ENCODE peak calls at places on chromosomes 3 and 15, in ten cellular contexts. G is B cell; B is astrocyte of the hippocampus; P is C1 segment of cervical spinal cord; M is T1000; N is right lobe of liver; H is activated CD8-positive, alpha-beta memory T cell treated with anti-CD3 and anti-CD28 coated beads, Interleukin-2, amount 10 ng/mL, durations not matched to agents 7 days and 5 days; Y is GM19239; Z is NCI-H1048; A is 8988T. V is an unnamed sample.

GRCh38 chr3:115827494-115827893 is 204.2 kb downstream of the GAP43 start:
- DNase-seq in G (no peak), B (no peak), P (no peak), M (no peak), N (no peak), H (no peak), Y (no peak), Z (no peak), A (no peak), V (no peak)

GRCh38 chr15:84924074-84924700 is 39.7 kb downstream of the SLC28A1 start:
- DNase-seq in G (no peak), B (no peak), P (no peak), M (no peak), N (no peak), H (no peak), Y (no peak), Z (no peak), A (no peak), V (no peak)

GRCh38 chr3:44762170-44762677 is 630 bp downstream of the KIF15 start:
- DNase-seq in G (no peak), B (peak; percentile 12), P (no peak), M (no peak), N (no peak), H (no peak), Y (no peak), Z (no peak), A (no peak), V (no peak)

GRCh38 chr3:16849240-16849639 is 35.5 kb upstream of the PLCL2 start:
- DNase-seq in G (peak; percentile 81), B (peak; percentile 66), P (no peak), M (no peak), N (peak; percentile 57), H (peak; percentile 87), Y (peak; percentile 12), Z (peak; percentile 7), A (no peak), V (peak; percentile 72)

GRCh38 chr15:74616020-74616939 is 644 bp downstream of the CLK3 start:
- DNase-seq in G (peak; percentile 57), B (peak; percentile 77), P (peak; percentile 57), M (no peak), N (peak; percentile 92), H (peak; percentile 79), Y (no peak), Z (peak; percentile 24), A (peak; percentile 55), V (peak; percentile 77)

GRCh38 chr3:184749168-184749744 is 37.4 kb upstream of the MAGEF1 start:
- DNase-seq in G (no peak), B (no peak), P (no peak), M (no peak), N (no peak), H (no peak), Y (no peak), Z (no peak), A (no peak), V (no peak)

GRCh38 chr15:51687565-51687964 is 6.3 kb downstream of the SCG3 start:
- DNase-seq in G (no peak), B (no peak), P (no peak), M (no peak), N (no peak), H (no peak), Y (no peak), Z (no peak), A (no peak), V (no peak)

GRCh38 chr3:184815046-184815930 is 3.3 kb downstream of the VPS8 start:
- DNase-seq in G (no peak), B (peak; percentile 84), P (no peak), M (no peak), N (no peak), H (no peak), Y (no peak), Z (no peak), A (no peak), V (peak; percentile 54)

GRCh38 chr3:107753494-107753893 is 230.7 kb downstream of the BBX start:
- DNase-seq in G (peak; percentile 20), B (peak; percentile 55), P (peak; percentile 20), M (no peak), N (peak; percentile 47), H (peak; percentile 51), Y (no peak), Z (peak; percentile 52), A (no peak), V (no peak)

GRCh38 chr3:46449755-46450552 is 14.8 kb downstream of the LTF start:
- DNase-seq in G (no peak), B (no peak), P (no peak), M (no peak), N (no peak), H (peak; percentile 27), Y (no peak), Z (no peak), A (peak; percentile 65), V (no peak)

GRCh38 chr3:159803444-159803843 is 185.2 kb upstream of the IL12A start:
- DNase-seq in G (no peak), B (no peak), P (no peak), M (no peak), N (no peak), H (no peak), Y (no peak), Z (no peak), A (no peak), V (no peak)

GRCh38 chr3:127743676-127744075 is 70.9 kb downstream of the ABTB1 start:
- DNase-seq in G (no peak), B (no peak), P (no peak), M (no peak), N (no peak), H (no peak), Y (no peak), Z (no peak), A (no peak), V (no peak)

V was measured in CD14-positive monocyte.